ENCODE peak calls at places on chromosomes 12 and 14, in four cellular contexts. X, Z, Q and L are unnamed samples.

GRCh38 chr12:32847287-32847686 is 49.3 kb downstream of the PKP2 start:
- DNase-seq in Q (no peak), X (no peak), Z (no peak), L (no peak)

GRCh38 chr12:108589028-108589839 is 8.7 kb downstream of the TMEM119 start:
- DNase-seq in X (no peak), Q (no peak), Z (no peak), L (no peak)

GRCh38 chr14:73771848-73772705 is 57.9 kb upstream of the PNMA1 start:
- DNase-seq in Q (peak), Z (peak), X (no peak), L (no peak)

GRCh38 chr12:26499979-26500640 is 304.7 kb downstream of the SSPN start:
- DNase-seq in X (no peak), Z (no peak), Q (no peak), L (no peak)

GRCh38 chr12:121949643-121950397 is 31.4 kb downstream of the CFAP251 start:
- DNase-seq in Z (peak), Q (no peak), X (no peak), L (no peak)

GRCh38 chr12:79911889-79912656 is 22.8 kb downstream of the PPP1R12A start:
- DNase-seq in Q (no peak), Z (peak), X (no peak), L (peak)

GRCh38 chr12:114982760-114983159 is 298.8 kb upstream of the TBX3 start:
- DNase-seq in X (no peak), Q (peak), Z (no peak), L (peak)

GRCh38 chr14:100027771-100028490 is 37.3 kb upstream of the EVL start:
- DNase-seq in X (no peak), Q (no peak), Z (peak), L (no peak)

GRCh38 chr12:29155079-29155478 is 6.0 kb downstream of the FAR2 start:
- DNase-seq in Z (no peak), X (no peak), Q (peak), L (no peak)

GRCh38 chr14:68884031-68885030 is 91.5 kb upstream of the ZFP36L1 start:
- DNase-seq in X (peak), Q (no peak), Z (peak), L (peak)

GRCh38 chr12:89234324-89235114 is 117.8 kb downstream of the DUSP6 start:
- DNase-seq in Q (no peak), X (no peak), Z (no peak), L (no peak)

GRCh38 chr12:89237763-89238162 is 114.5 kb downstream of the DUSP6 start:
- DNase-seq in Q (no peak), Z (no peak), X (no peak), L (no peak)

GRCh38 chr12:89235189-89235993 is 116.9 kb downstream of the DUSP6 start:
- DNase-seq in Z (no peak), X (no peak), Q (no peak), L (no peak)

GRCh38 chr12:89236748-89237428 is 115.4 kb downstream of the DUSP6 start:
- DNase-seq in X (peak), Q (no peak), Z (peak), L (no peak)

DNA sequence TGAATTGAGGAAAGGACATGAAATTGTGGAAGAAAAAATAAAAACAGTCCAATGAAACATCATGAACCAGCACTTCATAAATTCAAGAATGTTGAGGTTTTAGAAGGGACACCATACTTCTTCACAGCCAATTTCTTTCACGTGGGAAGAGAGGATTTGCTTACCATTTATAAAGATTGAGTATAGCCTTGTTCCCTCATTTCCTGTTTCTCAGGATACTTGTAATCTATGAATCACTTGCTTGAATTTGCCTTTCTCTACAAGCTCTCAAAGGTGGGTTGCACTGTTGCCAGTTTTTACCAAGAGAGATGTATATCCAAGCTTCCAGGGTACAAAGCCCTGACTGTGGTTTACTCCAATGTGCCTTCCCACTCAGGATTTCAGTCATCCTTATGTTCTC is 116.1 kb downstream of the DUSP6 start:
- DNase-seq in Z (peak), X (no peak), Q (no peak), L (no peak)
- TF ChIP-seq RAD21 in Z (no peak), X (no peak), Q (no peak), L (no peak)

DNA sequence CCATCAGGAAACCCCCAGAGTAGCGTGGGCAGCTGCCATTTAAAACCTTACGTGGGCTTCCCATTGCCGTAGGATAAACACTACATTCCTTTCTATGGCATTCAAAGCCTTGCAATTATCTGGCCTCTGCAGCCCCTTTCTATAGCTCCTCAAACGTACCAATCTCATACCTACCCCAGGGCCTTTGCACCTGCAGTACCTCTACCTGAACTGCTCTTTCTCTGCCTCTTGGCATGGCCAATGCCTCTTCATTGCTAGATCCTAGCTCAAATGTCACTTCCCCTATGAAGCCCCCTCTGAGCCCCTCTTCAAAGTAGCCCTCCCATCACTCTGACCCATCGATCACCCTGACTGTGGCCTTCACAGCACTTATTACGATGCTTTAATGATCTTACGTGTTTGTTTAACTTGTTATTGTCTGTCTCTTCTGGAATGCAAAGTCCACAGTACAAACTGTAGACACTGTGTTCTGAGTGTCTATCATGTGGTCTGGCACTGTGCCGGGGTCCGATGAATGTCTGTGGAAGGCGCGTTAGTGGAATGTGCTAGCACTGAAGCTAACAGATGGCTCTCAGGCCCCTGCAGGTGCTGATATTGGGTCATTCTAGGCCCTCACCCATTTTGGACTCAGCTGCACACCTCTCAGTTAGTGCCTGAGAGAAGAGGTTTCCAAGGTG is 157.3 kb upstream of the NOS1 start:
- DNase-seq in Q (no peak), Z (no peak), X (no peak), L (no peak)
- TF ChIP-seq RAD21 in Q (no peak), Z (no peak), X (no peak), L (no peak)

DNA sequence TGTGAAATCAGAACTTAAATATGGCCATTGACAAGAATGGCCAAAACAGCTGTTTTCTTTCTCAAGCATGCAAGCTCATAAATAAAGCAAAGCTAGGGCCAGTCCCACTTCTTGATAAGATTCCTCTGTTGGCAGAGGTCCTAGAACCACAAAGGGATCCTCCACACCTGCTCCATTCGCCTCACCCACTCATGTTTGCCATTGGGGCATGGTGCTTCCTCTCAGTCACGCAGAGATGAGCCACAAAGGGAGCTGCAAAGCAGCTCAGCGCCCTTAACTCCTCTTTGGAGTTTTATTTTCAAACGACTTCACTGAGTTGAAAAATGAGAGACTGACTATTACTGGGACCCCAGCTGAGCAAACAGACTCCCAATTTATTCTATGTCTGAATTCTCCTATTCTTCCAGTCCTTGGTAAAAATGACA is 16.6 kb downstream of the MANSC1 start:
- DNase-seq in Q (no peak), Z (peak), X (no peak), L (no peak)
- TF ChIP-seq RAD21 in Q (no peak), Z (no peak), X (no peak), L (no peak)

GRCh38 chr14:96584199-96584906 is 82.2 kb downstream of the PAPOLA start:
- DNase-seq in Z (no peak), Q (peak), X (peak), L (peak)

GRCh38 chr14:96584907-96585671 is 82.9 kb downstream of the PAPOLA start:
- DNase-seq in X (no peak), Z (no peak), Q (no peak), L (no peak)

GRCh38 chr14:96586921-96587822 is 85.0 kb downstream of the PAPOLA start:
- DNase-seq in Z (no peak), Q (no peak), X (no peak), L (no peak)

GRCh38 chr14:96585672-96586013 is 83.5 kb downstream of the PAPOLA start:
- DNase-seq in X (no peak), Z (no peak), Q (no peak), L (no peak)

DNA sequence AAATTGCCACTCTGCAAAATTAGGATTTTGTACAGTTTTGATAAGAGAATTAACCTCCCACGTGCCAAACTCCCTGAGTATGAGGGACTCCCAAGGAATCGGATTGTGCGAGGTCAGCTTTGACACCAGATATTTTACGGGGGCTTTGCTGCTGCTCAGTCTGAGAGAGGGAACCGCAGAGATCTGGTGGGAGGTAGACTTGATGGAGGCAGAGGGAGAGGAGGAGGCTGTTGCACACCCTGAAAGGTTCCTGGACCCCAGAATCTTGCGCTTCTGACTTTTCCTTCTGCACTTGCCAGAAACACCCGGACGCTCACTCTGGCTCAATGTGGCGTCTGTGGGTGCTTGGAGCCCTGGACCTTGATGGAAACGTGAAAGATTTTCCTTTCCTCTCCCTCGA is 83.9 kb downstream of the PAPOLA start:
- DNase-seq in Z (no peak), X (no peak), Q (no peak), L (no peak)
- TF ChIP-seq RAD21 in Z (no peak), X (no peak), Q (no peak), L (no peak)

GRCh38 chr14:97298331-97298730 is 501.1 kb downstream of the VRK1 start:
- DNase-seq in X (no peak), Z (no peak), Q (peak), L (no peak)

GRCh38 chr14:97299661-97300060 is 502.5 kb downstream of the VRK1 start:
- DNase-seq in X (no peak), Z (no peak), Q (no peak), L (no peak)

GRCh38 chr14:97298775-97299174 is 501.6 kb downstream of the VRK1 start:
- DNase-seq in X (no peak), Q (no peak), Z (no peak), L (no peak)

GRCh38 chr14:97290977-97291376 is 493.8 kb downstream of the VRK1 start:
- DNase-seq in X (no peak), Q (no peak), Z (no peak), L (no peak)

DNA sequence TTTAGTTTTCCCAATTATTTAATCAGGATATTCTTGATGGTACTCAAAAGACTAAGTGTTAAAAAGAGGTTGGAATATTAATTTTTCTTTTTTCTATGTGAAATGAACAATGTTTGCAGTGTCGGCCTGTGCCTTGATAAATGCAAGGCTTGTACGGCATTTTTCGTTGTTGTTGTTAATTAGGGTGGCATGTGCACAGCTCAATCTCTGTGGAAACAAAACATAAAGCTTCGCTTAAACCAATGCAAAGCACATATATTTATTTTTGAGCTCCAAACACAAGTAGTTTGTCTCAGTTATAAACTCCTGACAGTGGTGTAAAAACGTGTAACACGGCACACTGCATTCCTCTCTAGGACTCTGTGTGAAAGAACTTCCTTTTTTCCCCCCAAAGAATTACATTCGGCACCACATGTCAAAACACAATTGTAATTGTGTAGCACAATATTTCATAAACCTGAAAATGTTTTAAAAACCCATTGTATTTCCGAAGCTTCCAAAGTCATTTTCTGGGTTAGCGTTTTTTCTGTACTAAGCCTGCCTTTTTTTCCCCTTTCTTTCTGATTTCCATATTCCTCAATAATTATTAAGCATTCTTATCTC is 498.0 kb downstream of the VRK1 start:
- DNase-seq in X (no peak), Z (no peak), Q (no peak), L (no peak)
- TF ChIP-seq RAD21 in X (no peak), Z (no peak), Q (no peak), L (no peak)

DNA sequence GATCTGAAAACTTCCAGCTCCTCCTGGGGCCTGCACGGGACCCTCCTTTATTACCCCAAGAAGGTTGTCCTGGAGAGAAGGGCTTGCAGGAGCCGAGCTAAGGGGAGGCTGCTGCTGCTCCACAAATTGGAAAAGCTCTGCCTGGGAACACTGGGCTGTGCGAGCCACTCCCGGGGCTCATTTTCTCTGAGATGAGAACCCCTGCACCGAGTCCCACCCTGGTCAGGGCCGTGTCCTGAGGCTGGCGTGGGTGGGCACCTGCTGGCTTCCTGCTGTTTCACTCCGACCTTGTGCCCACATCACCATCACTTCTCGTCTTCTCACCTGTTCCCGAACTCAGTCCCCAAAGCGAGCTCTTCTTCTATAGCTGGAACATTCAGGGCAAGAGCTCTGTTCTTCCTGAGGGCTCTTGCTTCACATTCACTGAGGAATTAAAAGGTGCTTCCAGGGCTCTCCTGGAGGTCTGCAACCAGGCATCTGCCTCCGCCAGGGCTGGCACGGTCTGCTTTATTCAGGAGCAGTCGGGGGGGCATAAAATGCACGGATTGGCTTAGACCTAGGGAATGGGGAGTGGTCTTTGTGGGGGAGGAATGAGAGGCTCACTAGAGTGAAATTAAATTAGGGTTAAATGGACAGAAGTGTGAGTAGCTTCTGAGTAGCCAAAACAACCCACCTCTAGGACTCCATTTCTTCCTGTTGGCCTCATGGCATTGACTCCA is 98.5 kb downstream of the ADGRD1 start:
- DNase-seq in X (no peak), Q (no peak), Z (no peak), L (no peak)
- TF ChIP-seq RAD21 in X (no peak), Q (no peak), Z (no peak), L (no peak)

DNA sequence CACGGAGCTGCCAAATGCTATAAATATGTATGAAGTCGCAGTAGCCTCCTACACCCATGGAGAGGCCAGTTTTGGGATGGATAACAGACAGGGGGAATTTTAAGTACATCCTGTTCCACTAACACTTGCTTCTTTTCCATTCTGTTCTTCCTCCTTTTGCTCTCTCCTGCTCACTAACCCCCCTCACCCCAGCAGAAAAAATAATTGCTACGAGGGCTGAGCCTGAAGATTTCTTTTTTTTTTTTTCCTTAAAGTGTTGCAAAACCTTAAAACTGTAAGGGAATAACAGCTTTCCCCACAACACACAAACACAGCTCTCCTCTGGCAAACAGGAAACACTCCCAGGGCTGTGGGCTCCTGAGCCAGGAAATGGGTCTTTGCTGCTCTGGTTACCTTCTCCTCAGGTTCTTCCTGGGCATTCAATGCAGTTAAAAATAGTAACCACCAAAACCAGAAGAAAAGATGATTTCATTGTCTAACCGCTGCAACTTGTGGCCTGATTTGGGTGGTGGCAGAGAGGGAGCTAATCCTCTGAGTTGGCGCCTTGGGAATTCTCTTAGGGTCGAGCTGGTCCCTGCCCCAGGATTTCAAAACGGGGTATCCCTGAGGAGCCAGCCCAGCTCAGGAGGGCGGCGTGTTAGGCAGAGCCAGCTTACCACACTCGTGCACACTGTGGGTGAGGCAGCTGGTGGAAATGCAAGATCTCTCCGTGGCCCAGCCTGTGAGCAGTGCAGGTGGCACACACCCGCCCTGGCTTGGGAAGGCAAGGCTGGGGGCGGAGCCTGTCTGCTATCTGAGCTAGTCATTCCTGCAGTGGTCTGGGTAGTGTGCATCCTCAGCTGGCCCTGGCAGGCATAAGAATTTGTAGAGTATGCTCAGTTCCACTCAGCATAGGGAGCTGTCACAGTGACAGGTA is 17.1 kb upstream of the EMP1 start:
- DNase-seq in Z (peak), Q (no peak), X (no peak), L (peak)
- TF ChIP-seq RAD21 in Z (no peak), Q (no peak), X (no peak), L (no peak)